ENCODE peak calls at places on chromosomes 16 and 17, in six cellular contexts. E is adrenal gland; Y is fibroblast of lung; P is CD4-positive, CD25-positive, alpha-beta regulatory T cell; T is lower lobe of right lung; I is endodermal cell. K is an unnamed sample.
A peak's percentile ranks its signal among the peaks of the same experiment; 100 is the strongest.

GRCh38 chr16:83802135-83802534 is 5.6 kb upstream of the HSBP1 start:
- DNase-seq in E (no peak), Y (peak; percentile 67), P (no peak), T (no peak), I (no peak), K (no peak)

GRCh38 chr16:63361032-63361624 is 1324.9 kb upstream of the CDH8 start:
- DNase-seq in E (no peak), Y (peak; percentile 47), P (no peak), T (no peak), I (peak; percentile 52), K (no peak)

GRCh38 chr17:37742114-37742761 is 2.6 kb downstream of the HNF1B start:
- DNase-seq in E (no peak), Y (peak; percentile 17), P (no peak), T (no peak), I (peak; percentile 87), K (no peak)

GRCh38 chr17:17463821-17464220 is 13.0 kb upstream of the MED9 start:
- DNase-seq in E (no peak), Y (no peak), P (no peak), T (no peak), I (no peak), K (no peak)

GRCh38 chr17:13797863-13798262 is 196.1 kb upstream of the HS3ST3A1 start:
- DNase-seq in E (no peak), Y (no peak), P (no peak), T (no peak), I (no peak), K (no peak)

GRCh38 chr16:2295056-2295798 is 27.3 kb upstream of the RNPS1 start:
- DNase-seq in E (no peak), Y (no peak), P (no peak), T (no peak), I (no peak), K (no peak)

GRCh38 chr16:3706253-3707145 is 10.8 kb downstream of the TRAP1 start:
- DNase-seq in E (no peak), Y (no peak), P (no peak), T (no peak), I (no peak), K (no peak)

GRCh38 chr17:72530409-72530808 is 409.6 kb downstream of the SOX9 start:
- DNase-seq in E (no peak), Y (no peak), P (no peak), T (no peak), I (no peak), K (no peak)

GRCh38 chr17:64154321-64155089 is 24.6 kb upstream of the ERN1 start:
- DNase-seq in E (no peak), Y (no peak), P (no peak), T (no peak), I (peak; percentile 73), K (no peak)

GRCh38 chr17:7440113-7440822 is 956 bp downstream of the FGF11 start:
- DNase-seq in E (peak; percentile 89), Y (no peak), P (no peak), T (peak; percentile 72), I (peak; percentile 89), K (peak; percentile 42)

GRCh38 chr17:45430738-45431530 is 1.7 kb downstream of the ARHGAP27 start:
- DNase-seq in E (no peak), Y (no peak), P (no peak), T (peak; percentile 88), I (peak; percentile 89), K (no peak)

GRCh38 chr16:48300391-48300856 is 53.1 kb upstream of the ABCC11 start:
- DNase-seq in E (peak; percentile 27), Y (peak; percentile 61), P (no peak), T (no peak), I (no peak), K (no peak)

GRCh38 chr17:81082177-81083073 is 47.5 kb downstream of the BAIAP2 start:
- DNase-seq in E (no peak), Y (peak; percentile 19), P (no peak), T (peak; percentile 80), I (no peak), K (no peak)

GRCh38 chr16:19595043-19595767 is 39.7 kb downstream of the VPS35L start:
- DNase-seq in E (peak; percentile 87), Y (peak; percentile 96), P (no peak), T (no peak), I (no peak), K (no peak)

GRCh38 chr17:17467720-17468119 is 9.1 kb upstream of the MED9 start:
- DNase-seq in E (peak; percentile 86), Y (peak; percentile 16), P (no peak), T (no peak), I (no peak), K (no peak)

GRCh38 chr17:83085103-83085502 is 5.7 kb downstream of the METRNL start:
- DNase-seq in E (no peak), Y (no peak), P (no peak), T (no peak), I (no peak), K (no peak)

GRCh38 chr17:73030995-73031394 is 61.5 kb downstream of the SLC39A11 start:
- DNase-seq in E (no peak), Y (no peak), P (no peak), T (no peak), I (no peak), K (no peak)

GRCh38 chr17:74118504-74118903 is 85.0 kb upstream of the RPL38 start:
- DNase-seq in E (no peak), Y (no peak), P (no peak), T (no peak), I (peak; percentile 98), K (no peak)

GRCh38 chr17:14471052-14471451 is 170.2 kb downstream of the HS3ST3B1 start:
- DNase-seq in E (no peak), Y (peak; percentile 43), P (no peak), T (no peak), I (no peak), K (no peak)

GRCh38 chr16:11085025-11085485 is 140.7 kb downstream of the CLEC16A start:
- DNase-seq in E (no peak), Y (peak; percentile 71), P (no peak), T (no peak), I (peak; percentile 58), K (no peak)

GRCh38 chr16:10383626-10384025 is 2.2 kb upstream of the ATF7IP2 start:
- DNase-seq in E (no peak), Y (peak; percentile 53), P (no peak), T (no peak), I (no peak), K (no peak)

GRCh38 chr16:57711993-57712392 is 17.4 kb downstream of the DRC7 start:
- DNase-seq in E (no peak), Y (no peak), P (no peak), T (no peak), I (no peak), K (no peak)

DNA sequence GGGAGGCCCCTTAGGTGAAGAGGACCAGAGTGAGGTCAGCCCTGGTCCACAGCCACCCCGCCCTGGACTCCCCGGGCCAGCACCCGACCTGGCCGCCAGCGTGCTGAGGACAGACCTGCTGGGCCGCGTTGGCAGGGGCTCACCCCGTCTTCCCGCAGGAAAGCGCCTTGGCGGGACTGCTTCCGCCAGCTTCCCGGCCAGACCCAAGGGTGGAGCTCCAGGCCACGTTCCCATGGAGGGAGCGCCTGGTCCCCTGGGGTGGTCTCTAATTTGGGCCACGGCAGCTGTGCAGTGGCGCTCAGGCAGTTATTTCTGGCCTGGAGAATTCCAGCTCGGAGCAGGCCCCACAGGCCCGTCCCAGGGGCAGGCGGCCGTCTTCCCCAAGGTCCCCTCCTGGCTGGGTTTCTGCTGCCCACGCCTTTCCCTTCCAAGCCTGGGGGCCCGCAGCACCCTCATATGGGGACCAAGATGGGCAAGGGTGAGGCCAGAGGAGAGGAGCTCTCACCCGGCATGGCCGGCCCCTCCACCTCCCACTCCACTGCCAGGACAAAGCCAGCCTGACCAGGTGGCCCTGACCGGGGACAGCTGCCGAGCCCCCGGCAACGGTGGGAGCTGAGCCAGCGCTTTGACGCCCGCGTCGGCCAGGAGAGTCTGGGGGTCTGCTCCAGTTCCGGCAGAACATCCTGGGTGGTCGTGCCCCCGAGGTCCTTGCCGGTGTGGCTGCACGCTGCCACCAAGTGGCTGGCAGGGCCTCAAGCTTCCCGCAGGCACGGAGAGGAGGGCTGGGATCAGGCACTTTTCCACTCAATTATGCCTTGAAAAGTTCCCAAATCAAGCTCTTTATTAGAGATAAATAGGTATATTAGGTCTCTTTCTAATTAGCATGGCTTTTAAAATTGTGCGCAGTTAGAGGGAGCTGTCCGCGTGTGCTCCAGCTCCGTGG is 28.1 kb downstream of the CACNA1H start:
- DNase-seq in E (no peak), Y (no peak), P (no peak), T (no peak), I (no peak), K (no peak)
- H3K4me1 ChIP-seq in E (peaks cover 12% of the 10 kb centered on the region), Y (peaks cover 9% of the 10 kb centered on the region), P (no peaks in the 10 kb centered on the region), T (peaks cover 16% of the 10 kb centered on the region), I (no peaks in the 10 kb centered on the region), K (no peaks in the 10 kb centered on the region)

DNA sequence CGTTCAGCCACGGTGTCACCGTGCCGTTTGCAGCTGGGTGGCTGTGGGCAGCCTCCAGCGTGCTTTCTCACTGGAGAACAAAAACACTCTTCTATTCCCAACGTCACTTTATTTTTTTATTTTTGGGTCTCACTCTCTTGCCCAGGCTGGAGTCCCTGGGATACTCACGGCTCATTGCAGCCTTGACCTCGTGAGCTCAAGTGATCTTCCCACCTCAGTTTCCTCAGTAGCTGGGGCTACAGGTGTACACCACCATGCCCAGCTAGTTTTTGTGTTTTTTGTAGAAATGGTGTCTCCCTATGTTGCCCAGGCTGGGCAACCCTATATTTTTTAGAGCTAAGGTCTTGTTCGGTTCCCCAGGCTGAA is 34.4 kb upstream of the ZC3H18 start:
- DNase-seq in E (no peak), Y (no peak), P (no peak), T (no peak), I (no peak), K (no peak)
- H3K27ac ChIP-seq in E (no peak overlapping the region), Y (no peak overlapping the region), P (no peak overlapping the region), T (no peak overlapping the region), I (no peak overlapping the region), K (no peak overlapping the region)

DNA sequence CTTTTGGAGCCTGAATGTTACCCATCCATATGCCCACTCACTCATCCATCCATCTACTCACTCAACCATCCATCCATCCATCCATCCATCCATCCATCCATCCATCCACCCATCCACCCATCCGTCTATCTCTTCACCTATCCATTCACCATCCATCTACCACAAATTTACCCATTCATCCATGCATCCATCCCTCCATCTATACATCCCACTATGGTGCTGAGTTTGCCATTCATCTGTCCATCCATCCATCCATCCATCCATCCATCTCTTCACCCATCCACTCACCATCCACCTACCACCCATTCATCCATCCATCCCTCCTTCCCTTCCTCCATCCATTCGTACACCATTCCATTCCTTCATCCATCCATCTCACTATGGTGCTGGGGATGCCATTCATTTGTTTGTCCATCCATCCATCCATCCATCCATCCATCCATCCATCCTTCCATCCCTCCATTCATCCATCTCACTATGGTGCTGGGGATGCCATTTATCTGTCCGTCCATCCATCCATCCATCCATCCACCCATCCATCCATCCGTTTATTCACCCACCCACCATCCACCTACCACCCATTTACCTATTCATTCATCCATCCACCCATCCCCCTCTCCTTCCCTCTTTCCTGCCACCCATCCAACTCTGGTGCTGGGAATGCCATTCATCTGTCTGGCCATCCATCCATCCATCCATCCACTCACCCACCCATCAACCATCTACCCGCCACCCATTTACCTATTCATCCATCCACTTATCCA is 39.7 kb downstream of the RGS9 start:
- DNase-seq in E (no peak), Y (no peak), P (no peak), T (no peak), I (no peak), K (no peak)
- H3K36me3 ChIP-seq in E (no peaks in the 10 kb centered on the region), Y (no peaks in the 10 kb centered on the region), P (no peaks in the 10 kb centered on the region), T (no peaks in the 10 kb centered on the region), I (no peaks in the 10 kb centered on the region), K (no peaks in the 10 kb centered on the region)

DNA sequence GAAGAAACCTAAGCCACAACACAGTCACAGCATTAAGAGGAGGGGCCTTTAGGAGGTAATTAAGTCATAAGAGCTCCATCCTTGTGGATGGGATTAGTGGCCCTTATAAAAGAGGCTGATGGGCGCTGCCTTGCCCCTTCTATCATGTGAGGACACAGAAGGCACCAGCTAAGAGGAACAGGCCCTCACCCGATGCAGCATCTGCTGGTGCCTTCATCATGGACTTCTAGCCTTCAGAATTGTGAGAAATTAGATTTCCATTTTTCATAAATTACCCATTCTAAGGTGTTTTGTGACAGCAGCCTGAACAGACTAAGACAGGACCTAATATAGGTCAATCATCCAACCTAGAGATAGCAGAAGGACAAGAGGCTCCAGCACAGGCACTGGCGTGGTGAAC is 120.8 kb downstream of the CDYL2 start:
- DNase-seq in E (no peak), Y (no peak), P (no peak), T (no peak), I (no peak), K (no peak)
- H3K4me1 ChIP-seq in E (no peaks in the 10 kb centered on the region), Y (peaks cover 6% of the 10 kb centered on the region), P (no peaks in the 10 kb centered on the region), T (no peaks in the 10 kb centered on the region), I (no peaks in the 10 kb centered on the region), K (no peaks in the 10 kb centered on the region)